ENCODE peak calls at places on chromosome 11, in five cellular contexts. Q is HTR-8/SVneo; K is stimulated activated CD4-positive, alpha-beta T cell treated with anti-CD3 and anti-CD28 coated beads, Interleukin-1b, Interleukin-23, amount 100 ng/mL, for 1 hour; U is RWPE2; A is GM13977. W is an unnamed sample.

GRCh38 chr11:128900468-128900867 is 9.3 kb downstream of the KCNJ5 start:
- DNase-seq in U (no peak), Q (no peak), K (no peak), A (no peak), W (no peak)

GRCh38 chr11:73252577-73253191 is 19.5 kb upstream of the P2RY6 start:
- DNase-seq in U (no peak), Q (no peak), K (no peak), A (no peak), W (no peak)

GRCh38 chr11:128621491-128622136 is 34.3 kb upstream of the ETS1 start:
- DNase-seq in K (no peak), A (no peak), U (no peak), Q (peak; percentile 19), W (no peak)

GRCh38 chr11:106276126-106276525 is 198.7 kb downstream of the AASDHPPT start:
- DNase-seq in A (no peak), Q (no peak), K (no peak), U (no peak), W (no peak)

GRCh38 chr11:63491614-63492372 is 826 bp upstream of the PLAAT5 start:
- DNase-seq in U (no peak), K (no peak), Q (no peak), A (no peak), W (no peak)

GRCh38 chr11:72191961-72192381 is at the start of gene FOLR1:
- DNase-seq in Q (peak; percentile 80), K (no peak), A (no peak), U (no peak), W (no peak)

GRCh38 chr11:10443721-10444120 is 11.3 kb upstream of the AMPD3 start:
- DNase-seq in A (no peak), K (no peak), Q (no peak), U (no peak), W (no peak)

GRCh38 chr11:69496631-69497220 is 15.3 kb downstream of the LINC01488 start:
- DNase-seq in Q (no peak), A (no peak), U (no peak), K (no peak), W (no peak)

GRCh38 chr11:78200061-78200460 is 11.3 kb downstream of the USP35 start:
- DNase-seq in Q (no peak), A (no peak), U (no peak), K (no peak), W (no peak)

GRCh38 chr11:132638421-132638820 is 893.9 kb downstream of the OPCML start:
- DNase-seq in Q (no peak), A (no peak), K (no peak), U (no peak), W (no peak)

GRCh38 chr11:84089072-84090057 is 803.2 kb upstream of the CCDC90B start:
- DNase-seq in K (no peak), A (no peak), U (no peak), Q (no peak), W (peak; percentile 63)

GRCh38 chr11:45473491-45473890 is 187.3 kb upstream of the SYT13 start:
- DNase-seq in K (no peak), Q (no peak), U (no peak), A (no peak), W (no peak)

GRCh38 chr11:16603890-16604783 is 134.3 kb upstream of the C11orf58 start:
- DNase-seq in Q (no peak), U (peak; percentile 41), A (no peak), K (no peak), W (no peak)

GRCh38 chr11:44894217-44894617 is 56.5 kb downstream of the TP53I11 start:
- DNase-seq in U (no peak), A (peak; percentile 76), Q (peak; percentile 85), K (peak; percentile 36), W (peak; percentile 86)

GRCh38 chr11:18726040-18726439 is at the start of gene IGSF22:
- DNase-seq in Q (no peak), A (no peak), K (no peak), U (no peak), W (no peak)

GRCh38 chr11:103338621-103339484 is 229.6 kb downstream of the DYNC2H1 start:
- DNase-seq in U (no peak), A (no peak), K (no peak), Q (peak; percentile 26), W (peak; percentile 67)

GRCh38 chr11:6333112-6333511 is 12.8 kb upstream of the CAVIN3 start:
- DNase-seq in A (no peak), Q (no peak), U (no peak), K (no peak), W (no peak)

GRCh38 chr11:47466201-47466600 is 17.3 kb upstream of the RAPSN start:
- DNase-seq in K (no peak), U (no peak), A (no peak), Q (no peak), W (no peak)

GRCh38 chr11:72584933-72585597 is 89.2 kb downstream of the PDE2A start:
- DNase-seq in Q (no peak), U (peak; percentile 26), A (no peak), K (no peak), W (no peak)

GRCh38 chr11:60970369-60970774 is 1.1 kb upstream of the CD6 start:
- DNase-seq in U (no peak), A (peak; percentile 79), Q (no peak), K (peak; percentile 54), W (peak; percentile 50)

GRCh38 chr11:63609536-63609935 is 4.7 kb downstream of the PLAAT3 start:
- DNase-seq in A (no peak), Q (no peak), K (no peak), U (no peak), W (no peak)

GRCh38 chr11:65911682-65912568 is 6.9 kb downstream of the C11orf68 start:
- DNase-seq in Q (peak; percentile 96), U (peak; percentile 86), K (no peak), A (peak; percentile 17), W (peak; percentile 60)

GRCh38 chr11:66477256-66478201 is 2.7 kb upstream of the DPP3 start:
- DNase-seq in A (no peak), Q (no peak), U (no peak), K (no peak), W (no peak)

GRCh38 chr11:107123022-107123421 is 104.7 kb upstream of the GUCY1A2 start:
- DNase-seq in U (no peak), A (no peak), Q (no peak), K (no peak), W (no peak)

GRCh38 chr11:33875621-33876294 is 16.1 kb downstream of the LMO2 start:
- DNase-seq in A (no peak), U (no peak), Q (no peak), K (no peak), W (no peak)

GRCh38 chr11:100689141-100689540 is 2.1 kb downstream of the ARHGAP42 start:
- DNase-seq in A (no peak), U (no peak), K (no peak), Q (no peak), W (no peak)

GRCh38 chr11:78228467-78228866 is 39.7 kb downstream of the USP35 start:
- DNase-seq in A (peak; percentile 68), U (no peak), K (no peak), Q (peak; percentile 74), W (no peak)

GRCh38 chr11:65214212-65214845 is 32.6 kb downstream of the CAPN1 start:
- DNase-seq in K (no peak), U (no peak), Q (no peak), A (peak; percentile 19), W (no peak)

GRCh38 chr11:64631675-64632074 is 40.7 kb downstream of the SLC22A12 start:
- DNase-seq in Q (no peak), A (no peak), U (no peak), K (no peak), W (no peak)

GRCh38 chr11:10322401-10322800 is 17.5 kb downstream of the ADM start:
- DNase-seq in K (no peak), Q (no peak), A (no peak), U (no peak), W (no peak)

GRCh38 chr11:36358436-36358835 is 62.3 kb downstream of the PRR5L start:
- DNase-seq in K (no peak), A (no peak), Q (no peak), U (no peak), W (no peak)

GRCh38 chr11:7844521-7844920 is 47.8 kb upstream of the OR5P2 start:
- DNase-seq in U (no peak), A (no peak), Q (no peak), K (no peak), W (no peak)

GRCh38 chr11:12329169-12329568 is 48.2 kb upstream of the PARVA start:
- DNase-seq in Q (no peak), K (no peak), A (no peak), U (no peak), W (peak; percentile 6)

GRCh38 chr11:65983589-65983987 is 18.4 kb downstream of the EIF1AD start:
- DNase-seq in K (no peak), U (no peak), A (no peak), Q (no peak), W (no peak)

GRCh38 chr11:20055312-20055711 is 105.0 kb downstream of the DBX1 start:
- DNase-seq in A (no peak), K (no peak), U (no peak), Q (no peak), W (no peak)

GRCh38 chr11:88335284-88335683 is 2.3 kb downstream of the CTSC start:
- DNase-seq in U (no peak), Q (no peak), A (no peak), K (no peak), W (no peak)

GRCh38 chr11:117473692-117474091 is 146.0 kb downstream of the CEP164 start:
- DNase-seq in K (no peak), A (no peak), U (no peak), Q (no peak), W (no peak)

GRCh38 chr11:77127969-77128691 is at the start of gene MYO7A:
- DNase-seq in A (no peak), Q (peak; percentile 52), K (no peak), U (no peak), W (peak; percentile 93)